ENCODE peak calls at places on chromosomes 7 and 10, in eight cellular contexts. N, J, T, V, Q, Z, W and G are unnamed samples.

GRCh38 chr7:138008588-138009349 is 6.9 kb upstream of the CREB3L2 start:
- DNase-seq in Q (peak), N (no peak), T (peak), W (peak), V (no peak), Z (peak), J (peak), G (no peak)

GRCh38 chr10:124798364-124798763 is 3.3 kb upstream of the ABRAXAS2 start:
- DNase-seq in W (no peak), N (no peak), Z (no peak), V (no peak), T (no peak), J (no peak), Q (no peak), G (no peak)

GRCh38 chr7:35630573-35630972 is 64.4 kb downstream of the HERPUD2 start:
- DNase-seq in Q (no peak), W (no peak), J (peak), T (no peak), Z (peak), N (no peak), V (no peak), G (no peak)

GRCh38 chr7:2663121-2663886 is 24.7 kb upstream of the AMZ1 start:
- DNase-seq in N (peak), T (no peak), J (no peak), Q (no peak), Z (no peak), V (no peak), W (no peak), G (no peak)

GRCh38 chr7:140509789-140510188 is 30.5 kb upstream of the MKRN1 start:
- DNase-seq in J (no peak), V (no peak), T (peak), W (no peak), Z (peak), N (no peak), Q (no peak), G (no peak)

GRCh38 chr7:131890191-131890590 is 333.8 kb upstream of the PODXL start:
- DNase-seq in Q (no peak), Z (no peak), N (no peak), V (no peak), T (no peak), J (no peak), W (no peak), G (no peak)

GRCh38 chr10:130022501-130023299 is 58.6 kb upstream of the EBF3 start:
- DNase-seq in T (no peak), Z (no peak), Q (no peak), V (no peak), N (no peak), J (peak), W (no peak), G (no peak)

GRCh38 chr7:140625908-140626868 is 14.4 kb downstream of the DENND2A start:
- DNase-seq in J (peak), N (peak), Z (peak), V (no peak), Q (peak), T (peak), W (no peak), G (no peak)

GRCh38 chr10:58666024-58666423 is 153.4 kb downstream of the BICC1 start:
- DNase-seq in N (no peak), J (no peak), V (no peak), Q (no peak), W (no peak), T (peak), Z (peak), G (no peak)

GRCh38 chr7:116809636-116810266 is 52.6 kb upstream of the CAPZA2 start:
- DNase-seq in J (peak), Z (peak), T (peak), V (no peak), N (no peak), Q (no peak), W (peak), G (no peak)

GRCh38 chr7:18133921-18134320 is 106.3 kb upstream of the PRPS1L1 start:
- DNase-seq in Q (no peak), T (no peak), W (no peak), V (no peak), N (no peak), J (no peak), Z (no peak), G (no peak)

GRCh38 chr10:90319188-90319914 is 538.5 kb downstream of the HTR7 start:
- DNase-seq in J (peak), N (no peak), Q (no peak), Z (peak), V (peak), T (peak), W (no peak), G (no peak)

GRCh38 chr7:70693300-70693689 is 438.6 kb upstream of the GALNT17 start:
- DNase-seq in Z (no peak), J (no peak), T (no peak), W (no peak), N (peak), V (no peak), Q (no peak), G (no peak)

GRCh38 chr10:124590216-124591122 is 128.8 kb downstream of the LHPP start:
- DNase-seq in N (peak), W (no peak), Z (peak), Q (no peak), J (no peak), V (no peak), T (peak), G (no peak)

GRCh38 chr7:155947051-155947450 is 134.8 kb upstream of the SHH start:
- DNase-seq in W (no peak), T (peak), V (no peak), N (no peak), J (no peak), Q (no peak), Z (peak), G (no peak)

GRCh38 chr10:29435809-29436501 is 147.1 kb downstream of the LYZL1 start:
- DNase-seq in J (no peak), W (no peak), T (no peak), Q (no peak), N (no peak), Z (no peak), V (no peak), G (no peak)

GRCh38 chr10:35324196-35324595 is 12.1 kb upstream of the CCNY start:
- DNase-seq in Z (no peak), V (no peak), J (peak), W (no peak), N (no peak), Q (no peak), T (no peak), G (no peak)

GRCh38 chr7:30412810-30413504 is 65.6 kb downstream of the NOD1 start:
- DNase-seq in W (no peak), Z (peak), V (peak), T (peak), N (no peak), J (peak), Q (no peak), G (no peak)

GRCh38 chr10:5854178-5854570 is 35.5 kb downstream of the ANKRD16 start:
- DNase-seq in T (no peak), Z (no peak), Q (no peak), J (no peak), V (no peak), W (no peak), N (no peak), G (no peak)

GRCh38 chr10:15222511-15222910 is 54.0 kb upstream of the NMT2 start:
- DNase-seq in T (no peak), Q (no peak), Z (no peak), V (no peak), N (no peak), W (no peak), J (no peak), G (no peak)

GRCh38 chr10:73819513-73820093 is 8.2 kb upstream of the NDST2 start:
- DNase-seq in W (no peak), N (no peak), T (peak), V (no peak), Z (peak), Q (no peak), J (no peak), G (no peak)

GRCh38 chr10:62050941-62051433 is 149.5 kb downstream of the ARID5B start:
- DNase-seq in Z (peak), W (peak), J (peak), Q (peak), T (peak), N (peak), V (peak), G (no peak)

GRCh38 chr10:88278912-88279311 is 304.2 kb downstream of the RNLS start:
- DNase-seq in Q (no peak), Z (no peak), T (no peak), V (no peak), N (no peak), W (no peak), J (no peak), G (no peak)

GRCh38 chr7:76072243-76073148 is 24.6 kb downstream of the MDH2 start:
- DNase-seq in Z (no peak), V (no peak), Q (no peak), J (no peak), W (no peak), T (no peak), N (no peak), G (no peak)
- TF ChIP-seq CTCF in Z (no peak), V (no peak), Q (no peak), J (no peak), W (no peak), T (no peak), N (no peak), G (no peak)

GRCh38 chr7:16604054-16604453 is 41.5 kb downstream of the ANKMY2 start:
- DNase-seq in V (no peak), Z (peak), Q (no peak), T (peak), J (no peak), N (no peak), W (no peak), G (no peak)
- TF ChIP-seq CTCF in V (peak), Z (peak), Q (no peak), T (peak), J (no peak), N (peak), W (peak), G (no peak)

DNA sequence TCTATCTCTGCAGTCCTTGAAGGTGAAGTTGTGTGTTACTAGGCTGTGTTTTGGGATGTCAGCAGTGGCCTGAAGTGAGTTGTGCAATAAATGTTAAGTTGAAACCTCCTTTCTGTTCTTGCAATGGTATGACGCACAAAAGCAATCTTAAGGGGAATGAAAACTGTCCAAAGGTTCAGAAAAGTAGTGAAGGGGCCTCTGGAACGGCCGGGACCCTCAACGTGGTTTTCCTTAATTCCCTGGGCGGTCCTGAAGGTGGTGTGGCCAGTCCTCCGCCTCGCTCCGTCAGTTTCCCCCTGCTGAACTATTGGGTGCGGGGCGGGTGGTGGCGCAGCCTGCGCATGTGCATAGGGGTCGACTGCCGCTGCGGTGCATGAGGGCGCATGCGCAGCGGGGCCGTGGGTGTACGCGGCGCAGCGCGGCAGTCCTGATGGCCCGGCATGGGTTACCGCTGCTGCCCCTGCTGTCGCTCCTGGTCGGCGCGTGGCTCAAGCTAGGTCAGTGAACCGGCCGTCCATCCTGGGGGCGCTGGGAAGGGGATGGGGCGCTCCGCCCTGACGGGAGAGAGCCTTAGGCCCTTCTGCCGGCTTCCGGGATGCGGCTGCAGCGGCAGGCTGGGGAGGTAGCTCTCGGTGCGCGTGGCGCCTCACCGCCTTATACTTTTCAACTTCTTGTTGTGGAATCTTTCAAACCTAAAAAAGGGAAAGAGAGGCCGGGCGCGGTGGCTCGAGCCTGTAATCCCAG is at the start of gene SUMF2:
- DNase-seq in Z (peak), W (peak), J (peak), T (peak), Q (peak), V (peak), N (peak), G (peak)
- TF ChIP-seq CTCF in Z (peak), W (peak), J (peak), T (no peak), Q (peak), V (no peak), N (no peak), G (peak)

GRCh38 chr7:105853931-105854419 is 22.4 kb downstream of the ATXN7L1 start:
- DNase-seq in W (no peak), V (no peak), T (no peak), Z (no peak), N (no peak), J (no peak), Q (peak), G (no peak)
- TF ChIP-seq CTCF in W (no peak), V (no peak), T (no peak), Z (no peak), N (no peak), J (peak), Q (peak), G (no peak)

GRCh38 chr7:14698239-14698638 is 204.3 kb downstream of the DGKB start:
- DNase-seq in W (no peak), T (no peak), Z (peak), N (no peak), Q (no peak), J (no peak), V (no peak), G (no peak)
- TF ChIP-seq CTCF in W (no peak), T (no peak), Z (no peak), N (no peak), Q (no peak), J (no peak), V (no peak), G (no peak)

DNA sequence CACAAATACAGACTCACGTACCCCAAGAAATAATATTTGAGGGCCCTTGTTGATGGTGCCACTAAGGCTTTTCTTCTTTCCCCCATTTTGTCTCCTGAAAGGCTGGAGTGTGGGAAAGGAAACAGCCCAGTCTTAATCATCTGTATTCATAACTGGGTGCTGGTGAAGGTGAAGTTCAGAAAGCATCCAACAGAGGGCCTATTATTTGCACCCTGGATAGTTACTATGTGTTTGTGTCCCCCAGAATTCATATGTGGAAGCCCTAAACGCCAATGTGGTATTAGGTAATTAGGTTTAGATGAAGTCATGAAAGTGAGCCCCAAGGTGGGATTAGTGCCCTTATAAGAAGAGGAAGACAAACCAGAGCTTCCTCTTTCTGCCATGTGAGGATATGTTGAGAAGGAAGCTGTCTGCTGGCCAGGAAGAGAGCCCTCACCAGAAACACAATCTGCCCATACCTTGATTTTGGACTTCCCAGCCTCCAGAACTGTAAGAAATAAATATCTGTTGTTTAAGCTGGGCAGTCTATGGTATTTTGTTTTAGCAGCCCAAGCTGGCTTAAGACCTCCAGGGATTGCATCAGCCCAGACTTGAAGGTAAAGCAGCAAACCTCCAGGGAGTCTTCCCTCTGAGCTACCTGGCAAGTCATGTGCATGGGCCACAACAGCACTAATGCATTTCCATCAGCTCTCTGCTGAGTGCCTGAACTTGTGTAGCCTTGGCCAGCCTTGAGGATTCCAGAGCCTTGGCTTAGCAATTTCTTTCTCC is 90.0 kb upstream of the ADRB1 start:
- DNase-seq in T (no peak), J (no peak), Z (no peak), Q (no peak), W (no peak), V (no peak), N (no peak), G (no peak)
- TF ChIP-seq CTCF in T (no peak), J (no peak), Z (no peak), Q (no peak), W (peak), V (no peak), N (no peak), G (peak)

GRCh38 chr7:142375710-142376313 is 118.0 kb upstream of the PRSS58 start:
- DNase-seq in N (no peak), W (no peak), J (no peak), Z (peak), T (peak), Q (no peak), V (no peak), G (no peak)
- TF ChIP-seq CTCF in N (peak), W (peak), J (no peak), Z (peak), T (peak), Q (no peak), V (no peak), G (peak)